ENCODE peak calls at places on chromosomes 3 and 15, in seven cellular contexts. One of them, this sample, is unnamed.
A peak's percentile ranks its signal among the peaks of the same experiment; 100 is the strongest.

GRCh38 chr15:78859971-78860733 is 12.5 kb upstream of the MORF4L1 start:
- DNase-seq in HCT116: peak; percentile 79
- DNase-seq in choroid plexus epithelial cell: peak; percentile 85
- DNase-seq in right cardiac atrium: peak; percentile 86
- DNase-seq in psoas muscle: peak; percentile 76
- DNase-seq in naive thymus-derived CD4-positive, alpha-beta T cell: peak; percentile 68
- DNase-seq in sigmoid colon: peak; percentile 86
- DNase-seq in this sample: peak; percentile 81

GRCh38 chr15:66100761-66101160 is 152.8 kb downstream of the MEGF11 start:
- DNase-seq in choroid plexus epithelial cell: no peak
- DNase-seq in naive thymus-derived CD4-positive, alpha-beta T cell: no peak
- DNase-seq in psoas muscle: no peak
- DNase-seq in sigmoid colon: peak; percentile 18
- DNase-seq in right cardiac atrium: no peak
- DNase-seq in HCT116: no peak
- DNase-seq in this sample: no peak

GRCh38 chr3:52124766-52125165 is 29.5 kb downstream of the POC1A start:
- DNase-seq in right cardiac atrium: no peak
- DNase-seq in sigmoid colon: peak; percentile 43
- DNase-seq in choroid plexus epithelial cell: no peak
- DNase-seq in HCT116: no peak
- DNase-seq in naive thymus-derived CD4-positive, alpha-beta T cell: no peak
- DNase-seq in psoas muscle: peak; percentile 28
- DNase-seq in this sample: peak; percentile 54

GRCh38 chr3:76470285-76470684 is 569.6 kb upstream of the ROBO2 start:
- DNase-seq in naive thymus-derived CD4-positive, alpha-beta T cell: no peak
- DNase-seq in sigmoid colon: no peak
- DNase-seq in HCT116: no peak
- DNase-seq in psoas muscle: no peak
- DNase-seq in right cardiac atrium: no peak
- DNase-seq in choroid plexus epithelial cell: peak; percentile 93
- DNase-seq in this sample: no peak

GRCh38 chr3:183734750-183735284 is 37.2 kb downstream of the YEATS2 start:
- DNase-seq in HCT116: no peak
- DNase-seq in sigmoid colon: no peak
- DNase-seq in choroid plexus epithelial cell: no peak
- DNase-seq in naive thymus-derived CD4-positive, alpha-beta T cell: no peak
- DNase-seq in psoas muscle: no peak
- DNase-seq in right cardiac atrium: no peak
- DNase-seq in this sample: no peak

GRCh38 chr3:156525808-156526207 is 29.1 kb downstream of the SSR3 start:
- DNase-seq in naive thymus-derived CD4-positive, alpha-beta T cell: no peak
- DNase-seq in sigmoid colon: no peak
- DNase-seq in right cardiac atrium: no peak
- DNase-seq in HCT116: no peak
- DNase-seq in psoas muscle: no peak
- DNase-seq in choroid plexus epithelial cell: no peak
- DNase-seq in this sample: no peak

GRCh38 chr3:10565814-10566213 is 60.4 kb upstream of the ATP2B2 start:
- DNase-seq in psoas muscle: no peak
- DNase-seq in naive thymus-derived CD4-positive, alpha-beta T cell: no peak
- DNase-seq in choroid plexus epithelial cell: no peak
- DNase-seq in sigmoid colon: no peak
- DNase-seq in right cardiac atrium: no peak
- DNase-seq in HCT116: no peak
- DNase-seq in this sample: peak; percentile 2

GRCh38 chr3:15081960-15082664 is 16.8 kb downstream of the RBSN start:
- DNase-seq in HCT116: no peak
- DNase-seq in sigmoid colon: no peak
- DNase-seq in psoas muscle: no peak
- DNase-seq in choroid plexus epithelial cell: peak; percentile 66
- DNase-seq in naive thymus-derived CD4-positive, alpha-beta T cell: no peak
- DNase-seq in right cardiac atrium: no peak
- DNase-seq in this sample: no peak

GRCh38 chr3:165903885-165904284 is 66.7 kb upstream of the BCHE start:
- DNase-seq in choroid plexus epithelial cell: no peak
- DNase-seq in HCT116: no peak
- DNase-seq in right cardiac atrium: no peak
- DNase-seq in psoas muscle: no peak
- DNase-seq in naive thymus-derived CD4-positive, alpha-beta T cell: no peak
- DNase-seq in sigmoid colon: no peak
- DNase-seq in this sample: no peak

GRCh38 chr15:101315736-101316135 is 20.7 kb upstream of the SNRPA1 start:
- DNase-seq in HCT116: no peak
- DNase-seq in naive thymus-derived CD4-positive, alpha-beta T cell: no peak
- DNase-seq in sigmoid colon: no peak
- DNase-seq in right cardiac atrium: no peak
- DNase-seq in psoas muscle: no peak
- DNase-seq in choroid plexus epithelial cell: no peak
- DNase-seq in this sample: no peak

GRCh38 chr3:46089237-46090011 is 62.1 kb upstream of the XCR1 start:
- DNase-seq in psoas muscle: peak; percentile 72
- DNase-seq in HCT116: no peak
- DNase-seq in naive thymus-derived CD4-positive, alpha-beta T cell: no peak
- DNase-seq in right cardiac atrium: peak; percentile 76
- DNase-seq in sigmoid colon: peak; percentile 84
- DNase-seq in choroid plexus epithelial cell: peak; percentile 95
- DNase-seq in this sample: peak; percentile 90

GRCh38 chr15:41928100-41928499 is 34.2 kb upstream of the SPTBN5 start:
- DNase-seq in psoas muscle: no peak
- DNase-seq in choroid plexus epithelial cell: no peak
- DNase-seq in HCT116: no peak
- DNase-seq in right cardiac atrium: peak; percentile 45
- DNase-seq in sigmoid colon: no peak
- DNase-seq in naive thymus-derived CD4-positive, alpha-beta T cell: no peak
- DNase-seq in this sample: no peak

GRCh38 chr3:39137435-39137936 is 15.9 kb downstream of the CSRNP1 start:
- DNase-seq in HCT116: no peak
- DNase-seq in naive thymus-derived CD4-positive, alpha-beta T cell: no peak
- DNase-seq in choroid plexus epithelial cell: no peak
- DNase-seq in right cardiac atrium: peak; percentile 59
- DNase-seq in sigmoid colon: peak; percentile 62
- DNase-seq in psoas muscle: no peak
- DNase-seq in this sample: no peak

GRCh38 chr15:31439328-31439727 is 112.7 kb downstream of the KLF13 start:
- DNase-seq in sigmoid colon: no peak
- DNase-seq in psoas muscle: peak; percentile 56
- DNase-seq in HCT116: peak; percentile 21
- DNase-seq in choroid plexus epithelial cell: no peak
- DNase-seq in naive thymus-derived CD4-positive, alpha-beta T cell: no peak
- DNase-seq in right cardiac atrium: no peak
- DNase-seq in this sample: no peak

GRCh38 chr15:31442203-31443090 is 115.8 kb downstream of the KLF13 start:
- DNase-seq in psoas muscle: no peak
- DNase-seq in naive thymus-derived CD4-positive, alpha-beta T cell: no peak
- DNase-seq in choroid plexus epithelial cell: peak; percentile 93
- DNase-seq in right cardiac atrium: peak; percentile 81
- DNase-seq in HCT116: no peak
- DNase-seq in sigmoid colon: no peak
- DNase-seq in this sample: no peak

GRCh38 chr15:31437686-31438085 is 111.1 kb downstream of the KLF13 start:
- DNase-seq in choroid plexus epithelial cell: no peak
- DNase-seq in psoas muscle: no peak
- DNase-seq in right cardiac atrium: no peak
- DNase-seq in naive thymus-derived CD4-positive, alpha-beta T cell: no peak
- DNase-seq in sigmoid colon: no peak
- DNase-seq in HCT116: no peak
- DNase-seq in this sample: no peak

GRCh38 chr15:31438601-31439265 is 112.1 kb downstream of the KLF13 start:
- DNase-seq in naive thymus-derived CD4-positive, alpha-beta T cell: no peak
- DNase-seq in HCT116: no peak
- DNase-seq in choroid plexus epithelial cell: no peak
- DNase-seq in right cardiac atrium: no peak
- DNase-seq in sigmoid colon: no peak
- DNase-seq in psoas muscle: no peak
- DNase-seq in this sample: no peak

DNA sequence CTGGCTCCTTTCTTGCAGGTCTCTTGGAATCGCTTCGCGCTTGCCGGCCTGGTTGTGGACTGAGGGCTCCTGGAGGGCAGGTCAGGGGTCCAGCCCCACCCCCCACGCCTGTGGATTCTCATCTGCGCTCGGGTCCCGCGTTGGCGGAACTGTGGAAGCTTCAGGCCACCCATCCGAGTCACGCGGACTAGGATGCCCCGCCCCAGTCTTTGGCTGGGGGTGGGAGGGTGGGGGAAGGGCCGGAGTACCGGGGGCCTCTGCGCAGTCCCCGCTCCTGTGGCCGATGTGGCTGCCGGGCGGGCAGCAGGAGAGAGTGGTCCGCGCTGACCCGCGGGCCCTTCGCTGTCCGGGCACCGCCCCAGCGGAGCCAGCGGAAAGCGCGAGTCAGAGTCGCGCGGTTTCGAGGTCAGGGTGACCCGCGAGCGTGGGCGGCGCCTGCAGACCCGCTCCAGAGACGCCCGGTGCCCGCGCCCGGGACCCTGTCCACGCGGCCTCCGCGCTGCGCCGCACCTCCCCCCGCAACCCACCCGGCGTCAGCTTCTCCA is 114.2 kb downstream of the KLF13 start:
- DNase-seq in psoas muscle: peak; percentile 80
- DNase-seq in choroid plexus epithelial cell: peak; percentile 39
- DNase-seq in right cardiac atrium: peak; percentile 90
- DNase-seq in sigmoid colon: peak; percentile 82
- DNase-seq in naive thymus-derived CD4-positive, alpha-beta T cell: no peak
- DNase-seq in HCT116: no peak
- DNase-seq in this sample: peak; percentile 84
- H3K4me3 ChIP-seq in psoas muscle: peak overlapping the region; percentile 84
- H3K4me3 ChIP-seq in choroid plexus epithelial cell: peak overlapping the region; percentile 63
- H3K4me3 ChIP-seq in right cardiac atrium: peak overlapping the region; percentile 67
- H3K4me3 ChIP-seq in sigmoid colon: peak overlapping the region; percentile 58
- H3K4me3 ChIP-seq in naive thymus-derived CD4-positive, alpha-beta T cell: peak overlapping the region; percentile 43
- H3K4me3 ChIP-seq in HCT116: no peak overlapping the region
- H3K4me3 ChIP-seq in this sample: peak overlapping the region; percentile 53

DNA sequence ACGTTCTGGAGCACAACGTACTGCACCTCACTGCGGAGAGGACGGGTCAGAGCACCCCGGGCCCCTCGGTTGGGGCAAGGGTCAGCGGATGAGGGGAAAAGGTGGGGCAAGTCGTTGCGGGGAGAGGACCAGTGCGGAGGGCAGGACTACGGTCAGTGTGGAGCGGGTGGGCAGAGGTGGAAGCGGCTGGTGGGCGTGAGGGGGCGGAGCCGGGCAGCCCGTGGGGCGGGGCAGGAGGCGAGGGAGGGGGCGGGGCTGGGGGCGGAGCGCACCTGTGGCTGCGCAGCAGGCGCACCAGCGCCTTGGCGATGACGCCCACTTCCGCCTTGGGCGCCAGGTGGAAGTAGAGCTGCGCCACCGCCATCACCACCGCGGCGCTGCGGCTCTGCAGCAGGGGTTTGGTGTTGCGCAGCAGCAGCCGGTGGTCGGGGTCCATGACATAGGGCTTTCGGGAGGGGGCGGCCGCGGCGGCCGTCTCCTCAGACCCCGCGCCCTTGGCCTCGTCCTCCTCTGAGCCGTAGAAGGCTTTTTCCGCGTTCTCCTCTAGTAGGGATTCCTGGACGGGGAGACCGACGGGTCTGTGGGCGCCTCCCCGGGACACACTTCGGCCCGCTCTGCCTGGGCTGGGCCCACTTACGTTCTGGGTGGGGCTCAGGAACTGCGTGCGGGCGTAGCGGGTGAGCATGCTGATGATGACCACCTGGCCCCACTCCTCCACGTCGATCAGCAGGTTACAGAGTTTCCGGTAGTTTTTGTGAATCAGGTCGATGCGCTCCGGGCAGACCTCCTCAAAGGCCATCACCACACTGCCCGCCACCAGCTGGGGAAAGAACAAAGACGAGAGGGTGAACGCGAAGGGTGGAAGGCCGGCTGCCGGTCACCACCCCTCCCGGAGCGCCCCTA is 29.2 kb downstream of the AP3B2 start:
- DNase-seq in sigmoid colon: peak; percentile 50
- DNase-seq in psoas muscle: peak; percentile 59
- DNase-seq in naive thymus-derived CD4-positive, alpha-beta T cell: peak; percentile 87
- DNase-seq in HCT116: no peak
- DNase-seq in choroid plexus epithelial cell: no peak
- DNase-seq in right cardiac atrium: peak; percentile 62
- DNase-seq in this sample: no peak
- H3K4me3 ChIP-seq in sigmoid colon: peak overlapping the region; percentile 1
- H3K4me3 ChIP-seq in psoas muscle: peak overlapping the region; percentile 46
- H3K4me3 ChIP-seq in naive thymus-derived CD4-positive, alpha-beta T cell: peak overlapping the region; percentile 97
- H3K4me3 ChIP-seq in HCT116: no peak overlapping the region
- H3K4me3 ChIP-seq in choroid plexus epithelial cell: no peak overlapping the region
- H3K4me3 ChIP-seq in right cardiac atrium: peak overlapping the region; percentile 29
- H3K4me3 ChIP-seq in this sample: no peak overlapping the region

GRCh38 chr3:71225285-71225684 is 358.2 kb downstream of the FOXP1 start:
- DNase-seq in sigmoid colon: no peak
- DNase-seq in naive thymus-derived CD4-positive, alpha-beta T cell: no peak
- DNase-seq in HCT116: no peak
- DNase-seq in choroid plexus epithelial cell: no peak
- DNase-seq in right cardiac atrium: no peak
- DNase-seq in psoas muscle: no peak
- DNase-seq in this sample: no peak
- H3K4me3 ChIP-seq in sigmoid colon: no peak overlapping the region
- H3K4me3 ChIP-seq in naive thymus-derived CD4-positive, alpha-beta T cell: no peak overlapping the region
- H3K4me3 ChIP-seq in HCT116: no peak overlapping the region
- H3K4me3 ChIP-seq in choroid plexus epithelial cell: no peak overlapping the region
- H3K4me3 ChIP-seq in right cardiac atrium: peak overlapping the region; percentile 12
- H3K4me3 ChIP-seq in psoas muscle: no peak overlapping the region
- H3K4me3 ChIP-seq in this sample: peak overlapping the region; percentile 55

DNA sequence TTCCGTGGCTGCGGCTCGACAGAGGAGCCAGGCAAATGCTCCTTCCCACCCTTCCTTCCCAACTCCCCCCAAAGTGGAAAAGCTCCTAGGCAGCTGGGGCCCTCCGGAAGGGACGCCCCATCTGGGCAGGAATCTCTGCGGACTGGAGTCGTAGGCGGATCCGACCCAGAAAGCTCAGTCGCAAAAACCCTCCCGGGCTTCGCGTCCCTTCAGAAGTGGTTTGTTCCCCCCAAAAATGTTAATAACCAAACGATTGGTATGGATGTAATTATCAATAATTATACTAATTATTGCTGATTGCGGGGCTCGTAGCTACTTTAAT is 3.8 kb downstream of the RNU6-1 start:
- DNase-seq in sigmoid colon: peak; percentile 63
- DNase-seq in psoas muscle: peak; percentile 42
- DNase-seq in HCT116: no peak
- DNase-seq in right cardiac atrium: no peak
- DNase-seq in naive thymus-derived CD4-positive, alpha-beta T cell: no peak
- DNase-seq in choroid plexus epithelial cell: no peak
- DNase-seq in this sample: no peak
- H3K4me3 ChIP-seq in sigmoid colon: peak overlapping the region; percentile 35
- H3K4me3 ChIP-seq in psoas muscle: peak overlapping the region; percentile 51
- H3K4me3 ChIP-seq in HCT116: no peak overlapping the region
- H3K4me3 ChIP-seq in right cardiac atrium: peak overlapping the region; percentile 50
- H3K4me3 ChIP-seq in naive thymus-derived CD4-positive, alpha-beta T cell: peak overlapping the region; percentile 63
- H3K4me3 ChIP-seq in choroid plexus epithelial cell: peak overlapping the region; percentile 34
- H3K4me3 ChIP-seq in this sample: no peak overlapping the region

GRCh38 chr3:99909714-99910508 is 92.2 kb downstream of the CMSS1 start:
- DNase-seq in right cardiac atrium: no peak
- DNase-seq in naive thymus-derived CD4-positive, alpha-beta T cell: no peak
- DNase-seq in choroid plexus epithelial cell: peak; percentile 89
- DNase-seq in HCT116: no peak
- DNase-seq in psoas muscle: no peak
- DNase-seq in sigmoid colon: no peak
- DNase-seq in this sample: no peak
- H3K4me3 ChIP-seq in right cardiac atrium: no peak overlapping the region
- H3K4me3 ChIP-seq in naive thymus-derived CD4-positive, alpha-beta T cell: no peak overlapping the region
- H3K4me3 ChIP-seq in choroid plexus epithelial cell: no peak overlapping the region
- H3K4me3 ChIP-seq in HCT116: no peak overlapping the region
- H3K4me3 ChIP-seq in psoas muscle: no peak overlapping the region
- H3K4me3 ChIP-seq in sigmoid colon: no peak overlapping the region
- H3K4me3 ChIP-seq in this sample: no peak overlapping the region

This sample was measured in aorta.